ENCODE peak calls at places on chromosomes 4 and X, in eight cellular contexts. N is RWPE1; W is upper lobe of left lung; L is upper lobe of right lung; I is ovary; B is esophagus squamous epithelium; G is CD4-positive, alpha-beta memory T cell; K is hepatocyte. Y is an unnamed sample.

GRCh38 chr4:140296335-140296753 is 77.1 kb upstream of the SCOC start:
- DNase-seq in N (peak), W (no peak), L (no peak), I (peak), B (peak), G (no peak), K (peak), Y (no peak)

GRCh38 chrX:119093991-119094741 is 21.4 kb downstream of the CT47C1 start:
- DNase-seq in N (no peak), W (no peak), L (no peak), I (no peak), B (no peak), G (no peak), K (peak), Y (no peak)

GRCh38 chr4:44725166-44725565 is 1.2 kb downstream of the GNPDA2 start:
- DNase-seq in N (no peak), W (no peak), L (no peak), I (no peak), B (no peak), G (no peak), K (peak), Y (no peak)

GRCh38 chr4:38113136-38113535 is 152.9 kb downstream of the PTTG2 start:
- DNase-seq in N (no peak), W (no peak), L (no peak), I (no peak), B (no peak), G (no peak), K (no peak), Y (no peak)

GRCh38 chrX:46140272-46140671 is 404.9 kb downstream of the ZNF674 start:
- DNase-seq in N (no peak), W (no peak), L (no peak), I (no peak), B (no peak), G (no peak), K (no peak), Y (no peak)

GRCh38 chrX:136822337-136823095 is 41.8 kb upstream of the ARHGEF6 start:
- DNase-seq in N (no peak), W (no peak), L (no peak), I (no peak), B (no peak), G (no peak), K (no peak), Y (no peak)

GRCh38 chr4:4308800-4309441 is 18.9 kb downstream of the ZBTB49 start:
- DNase-seq in N (peak), W (no peak), L (no peak), I (no peak), B (no peak), G (no peak), K (no peak), Y (no peak)

GRCh38 chr4:1172228-1172851 is at the start of gene SPON2:
- DNase-seq in N (no peak), W (peak), L (peak), I (peak), B (no peak), G (no peak), K (peak), Y (no peak)

GRCh38 chrX:139930923-139931645 is 1.8 kb downstream of the ATP11C start:
- DNase-seq in N (peak), W (peak), L (peak), I (no peak), B (no peak), G (peak), K (peak), Y (no peak)

GRCh38 chr4:87108142-87108546 is 112.3 kb downstream of the KLHL8 start:
- DNase-seq in N (peak), W (no peak), L (no peak), I (no peak), B (no peak), G (no peak), K (peak), Y (no peak)

GRCh38 chr4:118755438-118756226 is 70.4 kb downstream of the METTL14 start:
- DNase-seq in N (no peak), W (no peak), L (no peak), I (no peak), B (no peak), G (no peak), K (no peak), Y (no peak)

GRCh38 chr4:118753685-118754084 is 68.5 kb downstream of the METTL14 start:
- DNase-seq in N (no peak), W (no peak), L (no peak), I (no peak), B (no peak), G (no peak), K (no peak), Y (no peak)

GRCh38 chr4:118756429-118756828 is 71.2 kb downstream of the METTL14 start:
- DNase-seq in N (no peak), W (no peak), L (no peak), I (no peak), B (no peak), G (no peak), K (no peak), Y (no peak)

GRCh38 chr4:118753096-118753495 is 67.9 kb downstream of the METTL14 start:
- DNase-seq in N (no peak), W (no peak), L (no peak), I (no peak), B (no peak), G (no peak), K (no peak), Y (no peak)

DNA sequence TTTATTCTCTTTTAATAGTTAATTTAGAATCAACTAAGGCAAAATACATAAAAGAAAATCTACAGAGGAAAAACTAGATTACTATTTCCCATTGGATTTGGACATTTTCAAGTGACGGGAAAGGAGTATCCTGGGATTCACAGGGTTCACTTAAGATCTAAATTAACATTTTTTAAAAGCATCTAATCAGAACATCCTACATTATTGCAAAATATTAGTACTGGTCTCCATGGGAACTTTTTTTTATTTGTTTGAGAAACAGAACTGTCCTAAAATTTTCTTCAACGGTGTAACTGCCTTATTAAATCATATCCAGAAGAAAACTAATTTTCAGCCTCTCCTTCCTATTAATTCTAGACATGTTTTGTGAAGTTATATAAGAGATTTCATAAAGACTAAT is 69.7 kb downstream of the METTL14 start:
- DNase-seq in N (no peak), W (no peak), L (no peak), I (no peak), B (no peak), G (no peak), K (no peak), Y (no peak)
- H3K27ac ChIP-seq in N (no peak), W (no peak), L (peak), I (peak), B (no peak), G (no peak), K (peak), Y (no peak)

GRCh38 chrX:44216171-44216570 is 127.3 kb downstream of the EFHC2 start:
- DNase-seq in N (no peak), W (no peak), L (no peak), I (no peak), B (no peak), G (no peak), K (no peak), Y (no peak)
- H3K27ac ChIP-seq in N (no peak), W (no peak), L (no peak), I (no peak), B (no peak), G (no peak), K (no peak), Y (no peak)

GRCh38 chr4:77001907-77002306 is 52.4 kb downstream of the SEPTIN11 start:
- DNase-seq in N (peak), W (no peak), L (no peak), I (no peak), B (no peak), G (no peak), K (no peak), Y (no peak)
- H3K27ac ChIP-seq in N (no peak), W (no peak), L (no peak), I (no peak), B (peak), G (no peak), K (peak), Y (no peak)

GRCh38 chrX:129704491-129704890 is 34.3 kb upstream of the XPNPEP2 start:
- DNase-seq in N (no peak), W (no peak), L (no peak), I (no peak), B (no peak), G (no peak), K (no peak), Y (no peak)

GRCh38 chrX:129705377-129705925 is 33.3 kb upstream of the XPNPEP2 start:
- DNase-seq in N (no peak), W (no peak), L (no peak), I (no peak), B (no peak), G (no peak), K (no peak), Y (no peak)

GRCh38 chrX:129701624-129702069 is 37.1 kb upstream of the XPNPEP2 start:
- DNase-seq in N (no peak), W (peak), L (peak), I (peak), B (no peak), G (no peak), K (no peak), Y (peak)

GRCh38 chrX:129705988-129706387 is 32.8 kb upstream of the XPNPEP2 start:
- DNase-seq in N (no peak), W (no peak), L (no peak), I (no peak), B (no peak), G (no peak), K (no peak), Y (no peak)

GRCh38 chrX:129706395-129707072 is 32.2 kb upstream of the XPNPEP2 start:
- DNase-seq in N (no peak), W (peak), L (no peak), I (no peak), B (no peak), G (no peak), K (no peak), Y (peak)
- H3K27ac ChIP-seq in N (peak), W (no peak), L (no peak), I (no peak), B (no peak), G (no peak), K (no peak), Y (peak)

DNA sequence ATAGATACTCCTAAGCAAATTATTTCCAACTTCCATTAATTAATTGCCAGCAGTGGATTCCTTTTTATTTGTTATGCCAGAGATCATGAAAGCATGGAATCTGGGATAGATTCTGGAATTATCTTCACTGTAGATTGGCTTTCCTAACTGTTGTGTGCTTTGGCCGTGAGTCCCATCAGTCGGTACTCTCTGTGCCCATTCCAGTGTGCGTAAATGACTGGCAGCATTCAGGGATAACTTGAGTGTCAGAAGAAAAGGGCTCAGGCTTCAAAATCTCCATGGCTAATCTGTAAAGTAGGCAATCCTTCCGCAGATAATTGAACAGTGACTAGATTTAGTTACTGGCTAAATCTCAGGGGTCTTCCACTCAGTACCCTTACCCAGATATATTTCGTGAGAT is 76.8 kb upstream of the TMEM164 start:
- DNase-seq in N (no peak), W (no peak), L (no peak), I (no peak), B (no peak), G (no peak), K (no peak), Y (no peak)
- H3K27ac ChIP-seq in N (no peak), W (no peak), L (no peak), I (no peak), B (no peak), G (no peak), K (no peak), Y (no peak)

GRCh38 chrX:13473666-13474516 is 95.5 kb upstream of the EGFL6 start:
- DNase-seq in N (no peak), W (no peak), L (no peak), I (no peak), B (no peak), G (no peak), K (no peak), Y (peak)
- H3K27ac ChIP-seq in N (no peak), W (peak), L (peak), I (peak), B (no peak), G (peak), K (peak), Y (no peak)

GRCh38 chrX:5617666-5618065 is 611.0 kb downstream of the NLGN4X start:
- DNase-seq in N (no peak), W (no peak), L (no peak), I (no peak), B (no peak), G (no peak), K (no peak), Y (no peak)
- H3K27ac ChIP-seq in N (no peak), W (no peak), L (no peak), I (no peak), B (no peak), G (no peak), K (no peak), Y (peak)

DNA sequence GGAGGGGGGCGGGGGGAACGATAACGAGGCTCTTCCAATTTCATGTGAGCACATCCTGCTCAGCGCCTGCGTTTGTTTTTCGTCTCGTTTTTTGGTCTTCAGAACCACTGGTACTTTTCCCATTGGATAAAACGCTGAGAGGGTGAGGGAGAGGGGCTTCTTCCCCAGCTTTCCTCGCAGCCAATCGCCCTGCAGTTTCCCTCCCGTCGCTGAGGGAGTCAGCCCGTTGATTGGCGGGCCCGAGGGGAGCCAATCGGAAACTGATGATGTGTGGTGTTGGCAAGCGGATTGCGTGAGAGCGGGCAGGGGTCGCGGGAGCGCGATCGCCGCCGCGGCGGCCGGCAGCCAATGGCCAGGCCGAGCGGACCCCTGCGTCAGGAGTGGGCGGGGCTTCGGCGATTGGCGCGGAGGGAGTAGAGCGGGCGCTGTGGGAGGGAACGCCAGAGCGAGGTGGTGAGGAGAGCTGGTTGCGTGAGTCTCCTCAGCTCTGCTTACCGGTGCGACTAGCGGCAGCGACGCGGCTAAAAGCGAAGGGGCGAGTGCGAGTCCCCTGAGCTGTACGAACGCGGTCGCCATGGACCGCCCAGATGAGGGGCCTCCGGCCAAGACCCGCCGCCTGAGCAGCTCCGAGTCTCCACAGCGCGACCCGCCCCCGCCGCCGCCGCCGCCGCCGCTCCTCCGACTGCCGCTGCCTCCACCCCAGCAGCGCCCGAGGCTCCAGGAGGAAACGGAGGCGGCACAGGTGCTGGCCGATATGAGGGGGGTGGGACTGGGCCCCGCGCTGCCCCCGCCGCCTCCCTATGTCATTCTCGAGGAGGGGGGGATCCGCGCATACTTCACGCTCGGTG is at the start of gene TSPYL2:
- DNase-seq in N (peak), W (peak), L (peak), I (peak), B (peak), G (peak), K (peak), Y (peak)
- H3K27ac ChIP-seq in N (peak), W (peak), L (peak), I (peak), B (peak), G (peak), K (peak), Y (peak)